ENCODE peak calls at places on chromosomes 6 and 20, in five cellular contexts. O is lower lobe of right lung; X is CD8-positive, alpha-beta T cell; W is kidney epithelial cell; C is GM10248. N is an unnamed sample.

GRCh38 chr6:105301072-105301503 is 101.8 kb downstream of the PREP start:
- DNase-seq in X (no peak), O (no peak), C (no peak), W (no peak), N (no peak)

GRCh38 chr6:135506270-135506997 is 8.9 kb upstream of the AHI1 start:
- DNase-seq in O (no peak), W (no peak), C (peak), X (peak), N (peak)

GRCh38 chr6:31008165-31008564 is 2.1 kb upstream of the MUC22 start:
- DNase-seq in X (no peak), O (no peak), C (no peak), W (no peak), N (no peak)

GRCh38 chr20:3808141-3808479 is 12.0 kb downstream of the CDC25B start:
- DNase-seq in W (no peak), C (no peak), O (peak), X (no peak), N (peak)

GRCh38 chr6:104472245-104472644 is 387.5 kb downstream of the HACE1 start:
- DNase-seq in X (no peak), O (no peak), C (no peak), W (no peak), N (no peak)

GRCh38 chr20:19888269-19888669 is 128.9 kb upstream of the NAA20 start:
- DNase-seq in C (no peak), O (no peak), W (no peak), X (no peak), N (peak)

GRCh38 chr6:26272171-26272631 is 92.8 kb upstream of the BTN3A2 start:
- DNase-seq in O (peak), W (no peak), X (peak), C (no peak), N (peak)

GRCh38 chr20:57195023-57195758 is 71.2 kb downstream of the BMP7 start:
- DNase-seq in X (no peak), O (no peak), W (no peak), C (no peak), N (peak)

GRCh38 chr6:51495016-51495805 is 592.2 kb downstream of the PKHD1 start:
- DNase-seq in X (no peak), O (no peak), W (no peak), C (no peak), N (no peak)

GRCh38 chr6:15621203-15622044 is 41.4 kb downstream of the DTNBP1 start:
- DNase-seq in W (no peak), O (peak), C (peak), X (no peak), N (peak)

GRCh38 chr6:90285611-90286381 is 10.8 kb downstream of the BACH2 start:
- DNase-seq in W (peak), X (no peak), C (peak), O (peak), N (peak)

GRCh38 chr20:10469599-10469998 is 34.5 kb downstream of the SLX4IP start:
- DNase-seq in O (no peak), C (peak), X (no peak), W (peak), N (peak)

GRCh38 chr6:96015321-96015790 is 418 bp upstream of the FUT9 start:
- DNase-seq in C (no peak), X (no peak), O (no peak), W (peak), N (no peak)

GRCh38 chr6:33205172-33206026 is 944 bp downstream of the HSD17B8 start:
- DNase-seq in X (peak), O (no peak), C (no peak), W (peak), N (peak)
- TF ChIP-seq CTCF in X (no peak), O (no peak), C (peak), W (no peak), N (no peak)

GRCh38 chr20:1107176-1107575 is 11.2 kb upstream of the PSMF1 start:
- DNase-seq in X (no peak), C (no peak), W (no peak), O (no peak), N (no peak)
- TF ChIP-seq CTCF in X (no peak), C (no peak), W (no peak), O (no peak), N (no peak)

DNA sequence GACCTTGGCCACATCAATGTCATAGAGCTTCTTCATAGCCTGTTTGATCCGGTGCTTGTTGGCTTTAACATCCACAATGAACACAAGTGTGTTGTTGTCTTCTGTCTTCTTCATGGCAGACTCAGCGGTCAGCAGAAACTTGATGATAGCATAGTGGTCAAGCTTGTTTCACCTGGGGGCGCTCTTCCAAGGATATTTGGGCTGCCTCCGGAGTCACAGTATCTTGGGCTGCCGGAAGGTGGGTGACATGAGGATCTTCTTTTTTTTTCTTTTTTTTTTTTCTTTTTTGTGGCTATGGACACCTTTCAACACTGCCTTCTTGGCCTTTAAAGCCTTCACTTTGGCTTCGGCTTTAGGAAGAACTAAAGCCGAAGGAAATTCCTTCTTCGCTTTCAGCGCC is 244.6 kb downstream of the GJA1 start:
- DNase-seq in C (no peak), O (no peak), X (no peak), W (no peak), N (no peak)
- TF ChIP-seq CTCF in C (no peak), O (no peak), X (no peak), W (no peak), N (no peak)

GRCh38 chr6:87472525-87473418 is at the start of gene SLC35A1:
- DNase-seq in X (peak), C (peak), O (peak), W (peak), N (peak)
- TF ChIP-seq CTCF in X (peak), C (no peak), O (peak), W (no peak), N (no peak)

DNA sequence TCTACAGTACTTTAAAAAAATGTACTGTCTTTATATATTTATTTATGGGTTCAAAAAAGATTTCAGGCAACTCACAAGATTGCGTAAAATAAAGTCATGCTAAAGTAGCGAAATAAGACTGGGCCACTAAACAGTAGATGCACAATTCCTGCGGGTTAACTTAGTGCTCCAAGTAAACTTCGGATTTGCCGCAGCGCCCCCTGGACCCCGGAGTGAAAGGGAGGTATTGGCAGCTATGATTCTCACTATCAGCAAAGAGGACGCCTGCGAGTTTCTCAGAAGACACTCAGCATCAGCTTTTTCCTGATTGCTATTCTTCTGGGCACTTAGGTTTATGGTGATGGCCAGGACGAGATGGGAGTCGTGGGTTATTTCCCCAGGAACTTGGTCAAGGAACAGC is 1.4 kb downstream of the OTOR start:
- DNase-seq in C (no peak), X (no peak), W (no peak), O (no peak), N (no peak)
- TF ChIP-seq CTCF in C (no peak), X (no peak), W (peak), O (no peak), N (no peak)

GRCh38 chr6:166167258-166167731 is 356 bp downstream of the TBXT start:
- DNase-seq in O (no peak), C (no peak), W (no peak), X (no peak), N (no peak)

GRCh38 chr6:166166314-166167257 is 1.1 kb downstream of the TBXT start:
- DNase-seq in X (no peak), W (no peak), O (no peak), C (no peak), N (no peak)

GRCh38 chr6:166169549-166170421 is 2.1 kb upstream of the TBXT start:
- DNase-seq in X (no peak), O (no peak), C (no peak), W (no peak), N (no peak)

GRCh38 chr6:166167801-166168615 is at the start of gene TBXT:
- DNase-seq in C (no peak), X (no peak), W (no peak), O (no peak), N (no peak)

DNA sequence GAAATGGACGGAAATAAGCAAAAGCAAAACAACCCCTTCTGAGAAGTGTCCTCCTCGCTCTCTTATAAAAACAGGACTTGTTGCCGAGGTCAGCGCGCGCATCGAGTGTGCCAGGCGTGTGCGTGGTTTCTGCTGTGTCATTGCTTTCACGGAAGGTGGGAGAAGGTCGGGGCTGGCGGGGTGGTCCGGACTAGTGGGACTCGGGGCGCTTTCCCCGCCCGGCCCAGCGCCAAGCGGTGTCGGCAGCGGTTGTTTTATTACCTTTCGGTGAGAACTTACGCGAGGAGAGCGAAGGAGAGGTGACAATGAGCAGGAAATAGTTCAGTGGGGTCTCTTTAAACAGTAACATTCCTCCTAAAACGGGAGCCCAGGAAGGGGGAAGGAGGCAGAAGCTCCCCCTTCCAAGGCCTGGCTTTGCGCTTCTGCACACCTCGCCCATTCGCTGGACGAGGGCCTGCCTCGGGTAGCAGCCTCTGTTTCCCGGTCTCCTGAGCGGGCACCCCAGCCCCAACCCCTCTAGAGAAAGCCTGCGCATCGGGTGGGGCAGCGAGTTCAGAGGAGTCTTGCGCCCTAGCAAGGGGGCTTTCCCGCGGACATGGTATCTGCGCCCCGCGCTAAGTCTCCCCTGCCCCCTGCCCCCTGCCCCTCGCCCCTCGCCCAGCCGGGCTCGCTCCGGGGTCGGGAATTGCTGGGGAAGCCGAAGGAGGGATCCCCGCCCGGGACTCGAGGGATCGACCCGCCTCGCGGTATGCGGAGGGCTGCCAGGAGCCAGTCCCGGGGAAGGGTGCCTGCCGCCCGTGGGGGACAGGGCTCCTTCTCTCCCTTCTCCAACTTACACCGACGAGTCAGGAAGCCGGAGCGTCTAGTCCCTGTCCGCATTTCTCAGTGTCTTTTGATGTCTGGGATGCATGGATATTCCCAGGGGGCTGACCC is 1.2 kb upstream of the TBXT start:
- DNase-seq in W (no peak), X (no peak), C (no peak), O (no peak), N (no peak)
- TF ChIP-seq CTCF in W (no peak), X (no peak), C (no peak), O (no peak), N (no peak)